ENCODE peak calls at places on chromosomes 7 and 10, in ten cellular contexts. I is GM12878, H is right lobe of liver, M is bronchial epithelial cell, N is psoas muscle, Z is astrocyte of the spinal cord, F is GM23338, K is cardiac muscle cell, R is spleen, Q is heart right ventricle. V is an unnamed sample.

GRCh38 chr10:117163061-117163953 is 25.2 kb upstream of the VAX1 start:
- DNase-seq in I (no peak), H (no peak), M (no peak), N (no peak), Z (no peak), F (peak; percentile 81), K (no peak), R (no peak), Q (no peak), V (no peak)

GRCh38 chr7:108716783-108717182 is 147.1 kb downstream of the DNAJB9 start:
- DNase-seq in I (no peak), H (no peak), M (peak; percentile 21), N (no peak), Z (peak; percentile 41), F (no peak), K (peak; percentile 34), R (no peak), Q (no peak), V (peak; percentile 29)

GRCh38 chr7:93574269-93574645 is 267 bp downstream of the CALCR start:
- DNase-seq in I (no peak), H (no peak), M (no peak), N (no peak), Z (peak; percentile 9), F (peak; percentile 57), K (no peak), R (no peak), Q (no peak), V (no peak)

GRCh38 chr7:112255388-112255720 is 48.9 kb downstream of the ZNF277 start:
- DNase-seq in I (no peak), H (no peak), M (no peak), N (no peak), Z (no peak), F (no peak), K (no peak), R (no peak), Q (no peak), V (no peak)

GRCh38 chr7:6422926-6423632 is 24.7 kb downstream of the DAGLB start:
- DNase-seq in I (no peak), H (peak; percentile 65), M (no peak), N (no peak), Z (no peak), F (no peak), K (no peak), R (peak; percentile 89), Q (peak; percentile 38), V (no peak)

GRCh38 chr7:27098493-27099223 is 2.9 kb upstream of the HOXA1 start:
- DNase-seq in I (no peak), H (no peak), M (no peak), N (no peak), Z (peak; percentile 87), F (peak; percentile 64), K (no peak), R (no peak), Q (no peak), V (no peak)

GRCh38 chr10:95336702-95337101 is 45.9 kb upstream of the PDLIM1 start:
- DNase-seq in I (no peak), H (no peak), M (no peak), N (no peak), Z (no peak), F (no peak), K (no peak), R (no peak), Q (no peak), V (no peak)

GRCh38 chr7:14196555-14196954 is 207.1 kb upstream of the ETV1 start:
- DNase-seq in I (no peak), H (no peak), M (peak; percentile 95), N (no peak), Z (peak; percentile 34), F (no peak), K (peak; percentile 11), R (no peak), Q (no peak), V (peak; percentile 28)

GRCh38 chr7:100079024-100079560 is 2.4 kb downstream of the ZNF3 start:
- DNase-seq in I (no peak), H (no peak), M (no peak), N (no peak), Z (no peak), F (no peak), K (no peak), R (no peak), Q (no peak), V (no peak)

GRCh38 chr10:95821766-95822165 is 65.8 kb downstream of the ENTPD1 start:
- DNase-seq in I (no peak), H (no peak), M (no peak), N (no peak), Z (no peak), F (no peak), K (no peak), R (no peak), Q (no peak), V (no peak)

GRCh38 chr7:127979113-127979727 is 52.0 kb downstream of the LRRC4 start:
- DNase-seq in I (no peak), H (no peak), M (no peak), N (no peak), Z (no peak), F (no peak), K (no peak), R (no peak), Q (no peak), V (no peak)

GRCh38 chr7:43877968-43878864 is 8.9 kb upstream of the MRPS24 start:
- DNase-seq in I (no peak), H (peak; percentile 55), M (no peak), N (no peak), Z (no peak), F (no peak), K (no peak), R (no peak), Q (no peak), V (no peak)
- H3K4me3 ChIP-seq in I (no peak overlapping the region), H (no peak overlapping the region), M (no peak overlapping the region), N (no peak overlapping the region), Z (no peak overlapping the region), F (no peak overlapping the region), K (no peak overlapping the region), R (no peak overlapping the region), Q (no peak overlapping the region), V (no peak overlapping the region)

GRCh38 chr10:47152861-47153349 is 147.1 kb upstream of the GDF10 start:
- DNase-seq in I (no peak), H (no peak), M (peak; percentile 88), N (no peak), Z (no peak), F (peak; percentile 44), K (peak; percentile 36), R (no peak), Q (no peak), V (peak; percentile 28)
- TF ChIP-seq CTCF in I (no peak), H (peak; percentile 9), M (peak; percentile 37), N (peak; percentile 26), Z (peak; percentile 29), F (peak; percentile 54), K (peak; percentile 47), R (peak; percentile 29), Q (no peak), V (peak; percentile 49)

DNA sequence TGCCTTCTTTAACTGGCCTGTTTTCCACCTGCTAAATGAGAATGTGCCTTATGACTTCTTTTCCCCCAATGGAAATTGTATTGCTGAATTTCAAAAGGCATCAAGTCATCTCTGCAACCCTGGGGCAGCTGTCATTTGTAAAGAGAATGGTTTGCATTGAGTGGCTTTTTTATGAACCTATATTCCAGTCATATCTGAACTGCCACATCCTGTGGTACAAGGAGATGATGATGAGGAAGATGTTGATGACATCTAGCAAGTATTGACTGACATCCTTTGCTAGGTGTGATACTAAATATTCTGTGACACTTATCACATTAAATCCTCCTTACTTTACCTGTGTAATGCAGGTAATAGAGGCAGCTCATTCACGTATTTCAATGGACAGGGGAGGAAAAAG is 88.3 kb upstream of the KIAA1217 start:
- DNase-seq in I (no peak), H (no peak), M (no peak), N (no peak), Z (no peak), F (no peak), K (no peak), R (no peak), Q (no peak), V (no peak)
- H3K4me3 ChIP-seq in I (no peak overlapping the region), H (no peak overlapping the region), M (no peak overlapping the region), N (peak overlapping the region; percentile 38), Z (no peak overlapping the region), F (no peak overlapping the region), K (no peak overlapping the region), R (no peak overlapping the region), Q (peak overlapping the region; percentile 37), V (no peak overlapping the region)

GRCh38 chr10:27779462-27779861 is 33.8 kb upstream of the MKX start:
- DNase-seq in I (no peak), H (no peak), M (no peak), N (no peak), Z (no peak), F (no peak), K (no peak), R (no peak), Q (no peak), V (no peak)

GRCh38 chr10:27784272-27784671 is 38.7 kb upstream of the MKX start:
- DNase-seq in I (no peak), H (no peak), M (no peak), N (no peak), Z (no peak), F (no peak), K (no peak), R (no peak), Q (no peak), V (no peak)

DNA sequence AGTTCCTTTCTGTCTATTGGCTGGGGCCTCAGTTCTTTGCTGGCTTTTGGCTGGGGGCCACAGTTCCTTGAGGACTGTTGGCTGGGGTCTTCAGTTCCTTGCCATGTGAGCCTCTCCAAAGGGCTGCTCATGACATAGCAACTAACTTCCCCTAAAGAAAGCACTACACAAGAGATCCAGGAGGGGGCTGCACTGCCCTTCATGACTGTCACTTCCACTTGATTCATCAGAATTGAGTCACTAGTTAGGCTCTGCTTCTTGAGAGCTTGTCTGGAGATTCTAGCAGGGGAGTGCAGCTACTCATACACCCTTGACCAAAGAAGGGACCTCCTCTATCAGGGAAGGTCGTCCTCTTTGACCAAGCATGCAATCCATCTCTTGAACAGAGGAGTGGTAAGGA is 38.0 kb upstream of the MKX start:
- DNase-seq in I (no peak), H (no peak), M (peak; percentile 49), N (no peak), Z (peak; percentile 61), F (peak; percentile 79), K (peak; percentile 8), R (no peak), Q (no peak), V (peak; percentile 44)
- TF ChIP-seq CTCF in I (no peak), H (peak; percentile 32), M (no peak), N (peak; percentile 11), Z (peak; percentile 72), F (peak; percentile 71), K (no peak), R (peak; percentile 33), Q (peak; percentile 44), V (peak; percentile 51)

DNA sequence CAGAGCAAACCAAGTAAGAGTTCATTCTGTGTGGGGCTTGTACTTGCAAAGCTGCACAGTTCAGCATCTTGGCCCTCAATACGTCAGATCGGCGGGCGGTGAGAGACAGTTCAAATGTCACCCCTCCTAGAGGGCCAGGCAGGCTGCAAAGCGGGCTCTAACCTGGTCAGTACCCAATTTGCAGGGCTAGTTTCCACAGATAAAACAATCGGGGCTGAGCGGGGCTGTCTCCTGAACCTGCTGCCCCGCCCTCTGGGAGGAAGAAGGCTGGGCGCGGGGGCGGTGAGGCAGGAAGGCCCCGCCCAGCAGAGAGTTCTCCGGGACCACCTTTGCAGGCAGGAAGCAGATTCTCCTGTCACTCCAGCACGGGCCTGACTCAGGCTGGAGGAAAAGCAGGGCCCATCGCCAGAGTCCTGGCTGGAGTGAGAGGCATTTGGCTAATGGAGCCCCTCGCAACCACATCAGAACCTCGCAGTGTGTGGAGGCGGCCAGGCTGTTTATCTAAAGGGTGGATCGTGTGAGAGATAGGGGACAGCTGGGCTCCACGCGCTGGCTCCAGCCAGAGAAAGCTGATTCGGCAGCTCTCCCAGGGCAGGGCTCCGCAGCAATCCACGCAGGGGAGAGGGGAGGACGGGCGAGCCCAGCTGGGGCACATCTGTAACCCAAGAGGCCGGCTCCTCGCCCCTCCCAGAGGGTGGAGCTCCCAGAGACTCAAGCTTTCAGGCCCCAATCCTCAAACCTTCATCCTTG is 83.1 kb downstream of the SH3PXD2A start:
- DNase-seq in I (no peak), H (peak; percentile 56), M (peak; percentile 77), N (peak; percentile 88), Z (peak; percentile 89), F (peak; percentile 96), K (peak; percentile 93), R (peak; percentile 90), Q (peak; percentile 87), V (peak; percentile 86)
- H3K4me3 ChIP-seq in I (peak overlapping the region; percentile 62), H (peak overlapping the region; percentile 16), M (peak overlapping the region; percentile 27), N (peak overlapping the region; percentile 61), Z (peak overlapping the region; percentile 32), F (peak overlapping the region; percentile 59), K (peak overlapping the region; percentile 19), R (peak overlapping the region; percentile 51), Q (peak overlapping the region; percentile 38), V (peak overlapping the region; percentile 60)

V was measured in choroid plexus epithelial cell.